ENCODE peak calls at places on chromosomes 4 and X, in four cellular contexts. One of them, this sample, is unnamed.

GRCh38 chr4:140300271-140300970 is 73.0 kb upstream of the SCOC start:
- DNase-seq in fibroblast of lung: peak
- DNase-seq in heart right ventricle: no peak
- DNase-seq in upper lobe of left lung: no peak
- DNase-seq in this sample: peak

GRCh38 chrX:68072016-68072415 is 361.3 kb downstream of the OPHN1 start:
- DNase-seq in fibroblast of lung: peak
- DNase-seq in heart right ventricle: no peak
- DNase-seq in upper lobe of left lung: no peak
- DNase-seq in this sample: peak

GRCh38 chr4:77293426-77293825 is 136.4 kb downstream of the CCNG2 start:
- DNase-seq in fibroblast of lung: no peak
- DNase-seq in heart right ventricle: no peak
- DNase-seq in upper lobe of left lung: no peak
- DNase-seq in this sample: no peak

GRCh38 chrX:45824471-45824870 is 623.8 kb upstream of the DIPK2B start:
- DNase-seq in fibroblast of lung: peak
- DNase-seq in heart right ventricle: no peak
- DNase-seq in upper lobe of left lung: no peak
- DNase-seq in this sample: peak

GRCh38 chr4:24488399-24489164 is 95.8 kb downstream of the DHX15 start:
- DNase-seq in fibroblast of lung: peak
- DNase-seq in heart right ventricle: peak
- DNase-seq in upper lobe of left lung: peak
- DNase-seq in this sample: peak

GRCh38 chr4:83152771-83153170 is 38.2 kb upstream of the PLAC8 start:
- DNase-seq in fibroblast of lung: no peak
- DNase-seq in heart right ventricle: no peak
- DNase-seq in upper lobe of left lung: no peak
- DNase-seq in this sample: no peak

GRCh38 chr4:150578745-150579470 is 3.0 kb upstream of the MAB21L2 start:
- DNase-seq in fibroblast of lung: peak
- DNase-seq in heart right ventricle: no peak
- DNase-seq in upper lobe of left lung: no peak
- DNase-seq in this sample: no peak

GRCh38 chr4:94758141-94758699 is 465 bp downstream of the BMPR1B start:
- DNase-seq in fibroblast of lung: no peak
- DNase-seq in heart right ventricle: peak
- DNase-seq in upper lobe of left lung: no peak
- DNase-seq in this sample: peak

GRCh38 chr4:100302061-100303026 is 112.1 kb upstream of the DDIT4L start:
- DNase-seq in fibroblast of lung: no peak
- DNase-seq in heart right ventricle: no peak
- DNase-seq in upper lobe of left lung: no peak
- DNase-seq in this sample: no peak

GRCh38 chrX:50941638-50942037 is 31.1 kb downstream of the BMP15 start:
- DNase-seq in fibroblast of lung: no peak
- DNase-seq in heart right ventricle: no peak
- DNase-seq in upper lobe of left lung: no peak
- DNase-seq in this sample: no peak

GRCh38 chr4:154164931-154165839 is 326.4 kb downstream of the DCHS2 start:
- DNase-seq in fibroblast of lung: peak
- DNase-seq in heart right ventricle: no peak
- DNase-seq in upper lobe of left lung: peak
- DNase-seq in this sample: peak

GRCh38 chr4:6109842-6110560 is 90.3 kb downstream of the JAKMIP1 start:
- DNase-seq in fibroblast of lung: no peak
- DNase-seq in heart right ventricle: no peak
- DNase-seq in upper lobe of left lung: no peak
- DNase-seq in this sample: no peak

GRCh38 chr4:76611611-76612010 is 176.6 kb downstream of the SHROOM3 start:
- DNase-seq in fibroblast of lung: no peak
- DNase-seq in heart right ventricle: no peak
- DNase-seq in upper lobe of left lung: peak
- DNase-seq in this sample: no peak

GRCh38 chrX:149152941-149153340 is 352.2 kb downstream of the IDS start:
- DNase-seq in fibroblast of lung: peak
- DNase-seq in heart right ventricle: no peak
- DNase-seq in upper lobe of left lung: no peak
- DNase-seq in this sample: no peak

GRCh38 chrX:20729421-20729820 is 462.7 kb upstream of the RPS6KA3 start:
- DNase-seq in fibroblast of lung: peak
- DNase-seq in heart right ventricle: no peak
- DNase-seq in upper lobe of left lung: no peak
- DNase-seq in this sample: no peak

GRCh38 chrX:16848541-16848940 is 21.6 kb downstream of the RBBP7 start:
- DNase-seq in fibroblast of lung: peak
- DNase-seq in heart right ventricle: no peak
- DNase-seq in upper lobe of left lung: no peak
- DNase-seq in this sample: no peak

GRCh38 chr4:24433515-24434192 is 150.7 kb downstream of the DHX15 start:
- DNase-seq in fibroblast of lung: no peak
- DNase-seq in heart right ventricle: no peak
- DNase-seq in upper lobe of left lung: no peak
- DNase-seq in this sample: no peak

GRCh38 chr4:10245761-10246160 is 129.2 kb upstream of the WDR1 start:
- DNase-seq in fibroblast of lung: no peak
- DNase-seq in heart right ventricle: no peak
- DNase-seq in upper lobe of left lung: no peak
- DNase-seq in this sample: no peak

GRCh38 chrX:137166591-137166990 is 132.8 kb upstream of the GPR101 start:
- DNase-seq in fibroblast of lung: no peak
- DNase-seq in heart right ventricle: no peak
- DNase-seq in upper lobe of left lung: no peak
- DNase-seq in this sample: no peak

GRCh38 chr4:52760256-52760655 is 9.0 kb upstream of the ERVMER34-1 start:
- DNase-seq in fibroblast of lung: no peak
- DNase-seq in heart right ventricle: no peak
- DNase-seq in upper lobe of left lung: no peak
- DNase-seq in this sample: no peak

GRCh38 chr4:26052663-26053534 is 138.9 kb downstream of the SMIM20 start:
- DNase-seq in fibroblast of lung: no peak
- DNase-seq in heart right ventricle: no peak
- DNase-seq in upper lobe of left lung: no peak
- DNase-seq in this sample: no peak

GRCh38 chrX:31038585-31039326 is 33.1 kb downstream of the FTHL17 start:
- DNase-seq in fibroblast of lung: peak
- DNase-seq in heart right ventricle: no peak
- DNase-seq in upper lobe of left lung: no peak
- DNase-seq in this sample: peak

GRCh38 chrX:87846956-87847355 is 329.4 kb downstream of the KLHL4 start:
- DNase-seq in fibroblast of lung: no peak
- DNase-seq in heart right ventricle: no peak
- DNase-seq in upper lobe of left lung: no peak
- DNase-seq in this sample: no peak

GRCh38 chr4:88008624-88009235 is 1.3 kb downstream of the PKD2 start:
- DNase-seq in fibroblast of lung: peak
- DNase-seq in heart right ventricle: no peak
- DNase-seq in upper lobe of left lung: no peak
- DNase-seq in this sample: peak

GRCh38 chrX:83521905-83522304 is 13.8 kb downstream of the POU3F4 start:
- DNase-seq in fibroblast of lung: no peak
- DNase-seq in heart right ventricle: no peak
- DNase-seq in upper lobe of left lung: no peak
- DNase-seq in this sample: no peak

GRCh38 chrX:134572816-134573682 is 85.2 kb downstream of the PLAC1 start:
- DNase-seq in fibroblast of lung: no peak
- DNase-seq in heart right ventricle: no peak
- DNase-seq in upper lobe of left lung: no peak
- DNase-seq in this sample: no peak

GRCh38 chrX:154822029-154822428 is 12.4 kb downstream of the SMIM9 start:
- DNase-seq in fibroblast of lung: no peak
- DNase-seq in heart right ventricle: no peak
- DNase-seq in upper lobe of left lung: no peak
- DNase-seq in this sample: no peak

GRCh38 chrX:118726887-118727685 is at the start of gene IL13RA1:
- DNase-seq in fibroblast of lung: peak
- DNase-seq in heart right ventricle: peak
- DNase-seq in upper lobe of left lung: peak
- DNase-seq in this sample: peak

GRCh38 chr4:62210521-62210920 is 1010.4 kb downstream of the ADGRL3 start:
- DNase-seq in fibroblast of lung: peak
- DNase-seq in heart right ventricle: no peak
- DNase-seq in upper lobe of left lung: no peak
- DNase-seq in this sample: no peak

GRCh38 chrX:44260609-44261008 is 82.9 kb downstream of the EFHC2 start:
- DNase-seq in fibroblast of lung: no peak
- DNase-seq in heart right ventricle: no peak
- DNase-seq in upper lobe of left lung: no peak
- DNase-seq in this sample: no peak

GRCh38 chrX:38563006-38563405 is 1.7 kb downstream of the TSPAN7 start:
- DNase-seq in fibroblast of lung: no peak
- DNase-seq in heart right ventricle: no peak
- DNase-seq in upper lobe of left lung: no peak
- DNase-seq in this sample: no peak

GRCh38 chr4:170193496-170193895 is 103.7 kb upstream of the AADAT start:
- DNase-seq in fibroblast of lung: no peak
- DNase-seq in heart right ventricle: no peak
- DNase-seq in upper lobe of left lung: no peak
- DNase-seq in this sample: no peak

GRCh38 chr4:145098675-145099037 is 545 bp downstream of the ABCE1 start:
- DNase-seq in fibroblast of lung: peak
- DNase-seq in heart right ventricle: no peak
- DNase-seq in upper lobe of left lung: peak
- DNase-seq in this sample: peak

GRCh38 chr4:41537267-41537890 is 578 bp upstream of the LIMCH1 start:
- DNase-seq in fibroblast of lung: no peak
- DNase-seq in heart right ventricle: no peak
- DNase-seq in upper lobe of left lung: no peak
- DNase-seq in this sample: no peak
- H3K4me3 ChIP-seq in fibroblast of lung: no peak
- H3K4me3 ChIP-seq in heart right ventricle: no peak
- H3K4me3 ChIP-seq in upper lobe of left lung: no peak
- H3K4me3 ChIP-seq in this sample: no peak

GRCh38 chr4:2365054-2365912 is 53.2 kb downstream of the ZFYVE28 start:
- DNase-seq in fibroblast of lung: no peak
- DNase-seq in heart right ventricle: no peak
- DNase-seq in upper lobe of left lung: no peak
- DNase-seq in this sample: no peak

GRCh38 chr4:2363056-2363719 is 55.3 kb downstream of the ZFYVE28 start:
- DNase-seq in fibroblast of lung: no peak
- DNase-seq in heart right ventricle: no peak
- DNase-seq in upper lobe of left lung: peak
- DNase-seq in this sample: no peak

GRCh38 chr4:2365913-2366210 is 52.6 kb downstream of the ZFYVE28 start:
- DNase-seq in fibroblast of lung: no peak
- DNase-seq in heart right ventricle: no peak
- DNase-seq in upper lobe of left lung: no peak
- DNase-seq in this sample: no peak

GRCh38 chr4:2363951-2364653 is 54.3 kb downstream of the ZFYVE28 start:
- DNase-seq in fibroblast of lung: no peak
- DNase-seq in heart right ventricle: no peak
- DNase-seq in upper lobe of left lung: no peak
- DNase-seq in this sample: no peak

GRCh38 chr4:2364654-2365053 is 53.8 kb downstream of the ZFYVE28 start:
- DNase-seq in fibroblast of lung: peak
- DNase-seq in heart right ventricle: peak
- DNase-seq in upper lobe of left lung: no peak
- DNase-seq in this sample: peak
- H3K27ac ChIP-seq in fibroblast of lung: no peak
- H3K27ac ChIP-seq in heart right ventricle: no peak
- H3K27ac ChIP-seq in upper lobe of left lung: no peak
- H3K27ac ChIP-seq in this sample: no peak

DNA sequence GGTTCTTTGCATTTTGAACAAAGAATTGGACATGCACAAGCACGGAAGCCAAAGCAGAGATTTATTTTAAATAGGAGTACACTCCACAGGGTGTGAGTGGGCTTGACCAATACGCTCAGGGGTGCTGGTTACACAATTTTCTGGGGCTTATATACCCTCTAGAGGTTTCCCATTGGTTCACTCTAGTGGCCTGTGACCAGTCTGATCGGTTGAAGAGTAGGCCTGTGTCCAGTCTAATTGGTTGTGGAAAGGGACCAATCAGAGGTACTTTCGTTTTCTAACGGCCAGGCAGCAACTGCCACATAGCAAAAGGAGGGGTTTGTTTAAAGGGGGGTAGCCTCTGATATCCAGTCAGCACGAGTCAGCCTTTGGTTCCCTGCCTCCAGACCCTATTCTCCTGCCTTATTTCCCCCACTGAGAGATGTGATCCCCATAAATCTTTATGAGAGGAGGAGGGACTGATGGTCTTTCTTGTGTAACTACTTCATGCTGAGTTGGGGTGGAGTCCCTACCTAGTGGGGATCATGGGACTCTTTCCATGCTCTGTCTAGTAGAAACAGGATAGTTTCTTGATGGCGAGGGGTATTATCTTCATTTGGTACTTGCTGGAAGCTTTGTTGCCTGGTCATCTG is 11.3 kb upstream of the AREG start:
- DNase-seq in fibroblast of lung: no peak
- DNase-seq in heart right ventricle: no peak
- DNase-seq in upper lobe of left lung: no peak
- DNase-seq in this sample: no peak
- TF ChIP-seq CTCF in fibroblast of lung: no peak
- TF ChIP-seq CTCF in heart right ventricle: no peak
- TF ChIP-seq CTCF in upper lobe of left lung: no peak
- TF ChIP-seq CTCF in this sample: no peak

GRCh38 chrX:23785564-23785963 is 2.6 kb downstream of the SAT1 start:
- DNase-seq in fibroblast of lung: no peak
- DNase-seq in heart right ventricle: no peak
- DNase-seq in upper lobe of left lung: no peak
- DNase-seq in this sample: no peak
- H3K4me3 ChIP-seq in fibroblast of lung: peak
- H3K4me3 ChIP-seq in heart right ventricle: peak
- H3K4me3 ChIP-seq in upper lobe of left lung: no peak
- H3K4me3 ChIP-seq in this sample: no peak

GRCh38 chr4:3500111-3500510 is 32.1 kb downstream of the LRPAP1 start:
- DNase-seq in fibroblast of lung: no peak
- DNase-seq in heart right ventricle: no peak
- DNase-seq in upper lobe of left lung: no peak
- DNase-seq in this sample: no peak
- H3K27ac ChIP-seq in fibroblast of lung: no peak
- H3K27ac ChIP-seq in heart right ventricle: no peak
- H3K27ac ChIP-seq in upper lobe of left lung: no peak
- H3K27ac ChIP-seq in this sample: no peak

GRCh38 chr4:149264093-149264733 is 551.4 kb downstream of the IQCM start:
- DNase-seq in fibroblast of lung: peak
- DNase-seq in heart right ventricle: no peak
- DNase-seq in upper lobe of left lung: peak
- DNase-seq in this sample: peak
- TF ChIP-seq CTCF in fibroblast of lung: peak
- TF ChIP-seq CTCF in heart right ventricle: peak
- TF ChIP-seq CTCF in upper lobe of left lung: peak
- TF ChIP-seq CTCF in this sample: peak